ENCODE peak calls at places on chromosomes 4 and X, in nine cellular contexts. H is pancreas, D is left ventricle myocardium inferior, V is BE2C, T is upper lobe of right lung, O is left lung, I is endothelial cell of umbilical vein, F is transverse colon, W is suprapubic skin. N is an unnamed sample. For H3K36me3, the result is how much of the 10 kb centered on the place peaks cover.

GRCh38 chr4:780730-781492 is 45.0 kb downstream of the CPLX1 start:
- DNase-seq in F (no peak), V (peak), D (no peak), T (no peak), H (peak), I (peak), W (no peak), O (no peak), N (no peak)

GRCh38 chrX:107496786-107497185 is 47.3 kb downstream of the FRMPD3 start:
- DNase-seq in W (no peak), F (no peak), V (no peak), D (no peak), I (no peak), O (no peak), T (no peak), H (no peak), N (no peak)

GRCh38 chrX:37454537-37455285 is 105.5 kb downstream of the PRRG1 start:
- DNase-seq in F (peak), H (no peak), V (no peak), O (no peak), T (no peak), D (no peak), W (no peak), I (peak), N (peak)

GRCh38 chr4:163598489-163598888 is 104.0 kb downstream of the TMA16 start:
- DNase-seq in T (no peak), V (no peak), D (no peak), H (no peak), F (no peak), O (no peak), W (no peak), I (no peak), N (no peak)

GRCh38 chrX:128676651-128677050 is 624.4 kb upstream of the ACTRT1 start:
- DNase-seq in I (no peak), O (no peak), T (no peak), H (no peak), V (no peak), W (no peak), F (no peak), D (no peak), N (no peak)

GRCh38 chrX:32985544-32985943 is 225.8 kb downstream of the DMD start:
- DNase-seq in H (no peak), T (no peak), V (peak), W (no peak), O (no peak), F (no peak), I (no peak), D (no peak), N (no peak)

GRCh38 chr4:38993683-38994082 is 38.5 kb downstream of the TMEM156 start:
- DNase-seq in T (no peak), I (no peak), H (no peak), W (no peak), F (no peak), V (no peak), D (no peak), O (no peak), N (no peak)

GRCh38 chr4:26802790-26803189 is 57.9 kb upstream of the STIM2 start:
- DNase-seq in H (no peak), F (no peak), T (no peak), O (no peak), D (no peak), W (no peak), V (no peak), I (no peak), N (no peak)

GRCh38 chr4:76780781-76781697 is 116.9 kb downstream of the SOWAHB start:
- DNase-seq in I (no peak), F (no peak), H (no peak), V (no peak), T (no peak), D (no peak), O (no peak), W (no peak), N (peak)

GRCh38 chr4:7399433-7400234 is 35.1 kb downstream of the PSAPL1 start:
- DNase-seq in O (no peak), H (peak), T (no peak), F (no peak), V (no peak), D (no peak), I (no peak), W (peak), N (peak)

GRCh38 chr4:161256716-161257115 is 907.1 kb downstream of the FSTL5 start:
- DNase-seq in I (peak), T (no peak), V (peak), F (no peak), O (no peak), W (no peak), D (no peak), H (no peak), N (peak)

GRCh38 chr4:76308548-76308947 is 2.0 kb downstream of the STBD1 start:
- DNase-seq in F (no peak), V (peak), D (peak), H (peak), W (no peak), O (peak), T (no peak), I (no peak), N (no peak)

GRCh38 chrX:13659057-13659456 is 6.1 kb downstream of the TCEANC start:
- DNase-seq in O (no peak), H (no peak), T (no peak), W (no peak), D (no peak), F (no peak), I (no peak), V (no peak), N (no peak)

DNA sequence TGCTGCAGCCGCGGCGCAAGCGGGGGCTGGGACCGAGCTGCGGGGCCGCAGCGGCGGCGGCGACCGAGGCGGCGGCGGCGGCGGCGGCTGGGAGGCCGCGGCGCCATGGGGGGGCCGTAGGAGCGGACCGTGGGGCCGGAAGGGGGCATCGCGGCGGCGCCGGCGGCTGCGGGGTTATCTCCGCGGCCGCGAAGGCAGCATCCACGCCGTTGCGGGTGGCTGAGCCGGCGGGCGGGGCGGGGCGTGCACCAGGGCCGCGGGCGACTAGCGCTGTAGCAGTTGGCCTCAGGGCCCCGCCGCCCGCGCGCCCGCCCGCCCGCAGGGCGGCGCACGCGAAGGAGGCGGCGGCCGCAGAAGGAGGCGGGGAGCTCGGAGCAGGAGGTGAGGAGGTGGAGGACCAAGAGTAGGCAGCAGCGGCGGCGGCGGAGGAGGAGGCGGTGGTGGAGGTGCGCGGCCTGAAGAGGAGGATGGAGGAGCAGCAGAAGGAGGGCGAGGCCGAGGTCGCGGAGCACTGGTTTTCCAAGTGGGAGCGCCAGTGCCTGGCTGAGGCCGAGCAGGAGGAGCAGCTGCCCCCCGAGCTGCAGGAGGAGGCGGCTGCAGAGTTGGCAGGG is 126.1 kb upstream of the CXorf66 start:
- DNase-seq in F (peak), I (no peak), V (peak), W (no peak), H (peak), D (peak), T (peak), O (peak), N (peak)
- H3K4me3 ChIP-seq in F (peak), I (no peak), V (peak), W (peak), H (no peak), D (peak), T (peak), O (no peak), N (peak)

GRCh38 chr4:183256343-183256742 is 63.7 kb downstream of the CLDN22 start:
- DNase-seq in W (no peak), F (no peak), V (no peak), D (no peak), H (no peak), T (no peak), O (no peak), I (no peak), N (no peak)
- H3K36me3 ChIP-seq in W (under half), F (under half), V (under half), D (half or more), H (under half), T (under half), O (under half), I (under half), N (half or more)

GRCh38 chr4:8434251-8435073 is 6.1 kb downstream of the ACOX3 start:
- DNase-seq in O (no peak), F (no peak), D (no peak), V (no peak), W (no peak), H (no peak), T (no peak), I (no peak), N (no peak)
- H3K4me3 ChIP-seq in O (no peak), F (no peak), D (no peak), V (no peak), W (peak), H (no peak), T (peak), I (no peak), N (peak)

GRCh38 chr4:9885958-9886357 is 104.5 kb downstream of the DRD5 start:
- DNase-seq in O (no peak), H (no peak), D (no peak), T (no peak), W (no peak), V (no peak), I (no peak), F (no peak), N (no peak)
- H3K36me3 ChIP-seq in O (under half), H (under half), D (under half), T (under half), W (under half), V (under half), I (under half), F (under half), N (under half)